ENCODE peak calls at places on chromosomes 12 and 14, in four cellular contexts. H is stomach, S is esophagus squamous epithelium, E is spleen. I is an unnamed sample. For H3K4me1, the result is how much of the 10 kb centered on the place peaks cover.

GRCh38 chr14:31465113-31465512 is 7.8 kb upstream of the DTD2 start:
- DNase-seq in H (no peak), S (no peak), E (no peak), I (no peak)

GRCh38 chr12:108008163-108008562 is 120.9 kb upstream of the WSCD2 start:
- DNase-seq in H (no peak), S (no peak), E (no peak), I (peak)

GRCh38 chr12:25054076-25054782 is 105.3 kb upstream of the BCAT1 start:
- DNase-seq in H (no peak), S (no peak), E (no peak), I (no peak)

GRCh38 chr12:78695749-78696148 is 168.8 kb upstream of the SYT1 start:
- DNase-seq in H (no peak), S (no peak), E (no peak), I (no peak)

GRCh38 chr12:39426636-39427245 is 16.2 kb downstream of the KIF21A start:
- DNase-seq in H (no peak), S (no peak), E (no peak), I (no peak)

GRCh38 chr14:93976477-93977057 is at the start of gene ASB2:
- DNase-seq in H (no peak), S (no peak), E (no peak), I (no peak)

GRCh38 chr12:124675881-124676688 is 108.7 kb upstream of the NCOR2 start:
- DNase-seq in H (no peak), S (no peak), E (no peak), I (no peak)

GRCh38 chr12:109492371-109492770 is 14.9 kb downstream of the UBE3B start:
- DNase-seq in H (peak), S (no peak), E (no peak), I (no peak)

GRCh38 chr12:3869860-3870259 is 3.3 kb downstream of the PARP11 start:
- DNase-seq in H (no peak), S (no peak), E (no peak), I (no peak)

GRCh38 chr12:103882861-103883596 is 42.0 kb upstream of the NT5DC3 start:
- DNase-seq in H (no peak), S (no peak), E (no peak), I (no peak)

GRCh38 chr14:61355892-61356325 is 34.5 kb downstream of the PRKCH start:
- DNase-seq in H (no peak), S (no peak), E (peak), I (no peak)

DNA sequence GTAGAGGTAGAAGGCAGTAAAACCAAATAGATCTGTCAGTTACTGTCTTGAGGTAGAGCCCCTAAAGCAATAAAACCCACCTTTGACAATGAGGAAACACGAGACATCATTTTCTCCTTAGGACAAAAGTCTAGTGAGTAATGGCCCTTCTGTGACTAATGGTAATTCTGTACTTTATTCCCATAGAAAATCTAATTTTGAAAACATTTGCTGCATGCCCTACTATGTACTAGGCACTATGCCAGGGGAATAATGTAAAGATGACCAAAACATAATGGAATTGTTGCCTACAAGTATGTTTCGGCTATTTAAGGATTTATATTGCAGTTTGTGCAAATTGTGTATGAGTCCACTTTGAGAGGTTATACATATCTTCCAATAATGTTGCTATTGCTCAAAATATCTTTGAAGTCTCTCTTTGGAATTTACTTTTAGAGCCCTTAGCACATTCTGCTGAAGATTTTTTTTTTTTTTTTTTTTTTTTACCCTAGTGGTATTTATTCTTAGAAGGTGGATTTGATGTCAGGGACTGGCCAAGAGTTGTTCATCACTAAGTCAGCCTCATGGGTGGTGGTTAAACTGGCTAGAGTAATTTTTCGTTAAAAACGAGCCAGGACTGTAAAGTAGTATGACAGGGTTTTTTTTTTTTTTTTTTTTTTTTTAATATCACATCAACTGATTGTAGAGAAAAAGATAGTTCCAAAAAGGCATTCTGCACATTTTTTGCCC is 109.7 kb downstream of the CRADD start:
- DNase-seq in H (no peak), S (no peak), E (no peak), I (no peak)
- H3K4me1 ChIP-seq in H (under half), S (under half), E (under half), I (under half)

GRCh38 chr12:84070311-84070710 is 842.3 kb downstream of the SLC6A15 start:
- DNase-seq in H (no peak), S (no peak), E (no peak), I (peak)
- TF ChIP-seq CTCF in H (no peak), S (no peak), E (no peak), I (no peak)

GRCh38 chr14:105314287-105315185 is at the start of gene PACS2:
- DNase-seq in H (peak), S (no peak), E (peak), I (no peak)
- TF ChIP-seq POLR2A in H (no peak), S (no peak), E (no peak), I (peak)

DNA sequence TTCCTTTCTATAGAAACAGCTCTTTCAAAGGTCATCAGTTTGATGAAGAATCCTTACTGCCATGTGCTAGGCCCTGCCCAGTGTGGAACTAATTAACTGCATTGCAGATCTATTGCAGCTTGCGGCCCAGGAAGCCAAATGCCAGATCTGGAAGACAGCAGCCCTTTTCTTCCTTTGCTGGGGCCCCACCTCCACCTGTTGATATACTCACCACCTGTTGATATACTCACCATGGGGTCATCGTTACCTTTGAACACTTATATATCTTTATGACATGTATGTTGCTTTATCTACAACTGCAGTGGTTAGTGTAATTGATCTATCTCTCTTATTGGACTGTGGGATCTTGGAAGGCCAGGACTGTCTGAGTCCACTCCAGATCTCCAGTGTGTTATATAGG is 292.5 kb downstream of the ATP23 start:
- DNase-seq in H (no peak), S (no peak), E (no peak), I (no peak)
- H3K4me1 ChIP-seq in H (under half), S (under half), E (under half), I (under half)

DNA sequence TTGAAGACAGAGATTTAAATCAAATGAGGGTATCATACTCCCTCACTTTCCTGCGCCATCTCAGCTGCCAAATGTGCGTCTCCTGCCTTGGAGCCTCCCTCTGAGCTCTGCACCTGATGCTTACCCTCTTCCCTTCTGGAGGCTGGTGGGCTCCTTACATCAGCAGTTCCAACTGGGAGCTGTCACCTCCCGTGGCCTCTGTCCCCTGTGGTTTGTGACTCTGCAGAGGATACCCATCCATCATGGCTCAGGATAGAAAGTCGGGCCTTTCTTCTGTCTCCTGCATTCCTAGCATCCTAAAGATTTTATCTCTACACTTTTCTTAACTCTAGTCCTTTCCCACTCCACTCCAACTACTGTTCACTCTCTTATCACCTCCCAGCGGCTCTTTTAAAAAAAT is 570.6 kb downstream of the BCL11B start:
- DNase-seq in H (no peak), S (no peak), E (no peak), I (peak)
- TF ChIP-seq CTCF in H (no peak), S (no peak), E (no peak), I (no peak)

GRCh38 chr14:105577339-105577861 is 51.0 kb downstream of the TMEM121 start:
- DNase-seq in H (no peak), S (no peak), E (peak), I (no peak)
- TF ChIP-seq POLR2A in H (no peak), S (no peak), E (no peak), I (no peak)

GRCh38 chr14:55115433-55115832 is 13.6 kb upstream of the LGALS3 start:
- DNase-seq in H (no peak), S (no peak), E (no peak), I (no peak)
- H3K4me1 ChIP-seq in H (under half), S (under half), E (under half), I (under half)

GRCh38 chr14:103016071-103016470 is 41.3 kb downstream of the CDC42BPB start:
- DNase-seq in H (no peak), S (no peak), E (peak), I (no peak)
- TF ChIP-seq CTCF in H (no peak), S (no peak), E (no peak), I (no peak)

I was measured in vagina.